ENCODE peak calls at places on chromosomes 1 and 21, in seven cellular contexts. I, D, U, H, M, L and A are unnamed samples.

GRCh38 chr1:24754229-24754628 is 9.0 kb downstream of the CLIC4 start:
- DNase-seq in L (no peak), D (no peak), M (no peak), I (no peak), H (no peak), U (no peak), A (no peak)

GRCh38 chr1:70890408-70890807 is 157.2 kb downstream of the PTGER3 start:
- DNase-seq in L (no peak), D (no peak), I (no peak), U (no peak), M (no peak), H (no peak), A (no peak)

GRCh38 chr1:14939527-14940284 is 213.8 kb upstream of the TMEM51 start:
- DNase-seq in M (peak), H (no peak), U (no peak), D (no peak), L (no peak), I (no peak), A (no peak)

GRCh38 chr1:103353391-103353790 is 172.1 kb upstream of the RNPC3 start:
- DNase-seq in L (no peak), I (no peak), D (no peak), U (no peak), M (no peak), H (no peak), A (no peak)

GRCh38 chr1:97920275-97920831 is 481 bp downstream of the DPYD start:
- DNase-seq in D (no peak), U (no peak), H (no peak), I (no peak), M (peak), L (no peak), A (no peak)

GRCh38 chr1:69533343-69533742 is 34.4 kb upstream of the LRRC7 start:
- DNase-seq in I (no peak), L (no peak), M (no peak), H (no peak), U (no peak), D (no peak), A (peak)

GRCh38 chr1:231383159-231383855 is 38.8 kb downstream of the EGLN1 start:
- DNase-seq in M (no peak), I (no peak), U (no peak), D (no peak), L (no peak), H (no peak), A (no peak)

GRCh38 chr1:39926820-39927219 is 25.1 kb upstream of the MYCL start:
- DNase-seq in H (no peak), L (no peak), D (no peak), U (no peak), M (no peak), I (no peak), A (no peak)

GRCh38 chr1:91569411-91570104 is 68.9 kb downstream of the CDC7 start:
- DNase-seq in U (peak), I (peak), H (peak), D (no peak), L (peak), M (peak), A (no peak)

GRCh38 chr21:22314963-22315362 is 1316.8 kb downstream of the NCAM2 start:
- DNase-seq in M (no peak), L (no peak), I (no peak), D (no peak), H (no peak), U (no peak), A (no peak)

GRCh38 chr1:234458352-234459027 is 20.5 kb downstream of the TARBP1 start:
- DNase-seq in L (no peak), D (no peak), I (no peak), U (no peak), H (no peak), M (no peak), A (peak)

GRCh38 chr1:239169276-239169675 is 217.1 kb upstream of the CHRM3 start:
- DNase-seq in L (no peak), M (no peak), D (no peak), I (no peak), U (no peak), H (no peak), A (no peak)

GRCh38 chr21:41254090-41254700 is 62.4 kb upstream of the FAM3B start:
- DNase-seq in U (no peak), I (no peak), L (no peak), M (no peak), H (no peak), D (no peak), A (no peak)

GRCh38 chr1:235366286-235366685 is 941 bp upstream of the TBCE start:
- DNase-seq in I (no peak), H (no peak), D (no peak), M (no peak), L (no peak), U (no peak), A (no peak)

GRCh38 chr1:221680085-221680484 is 61.8 kb downstream of the DUSP10 start:
- DNase-seq in M (no peak), H (no peak), D (no peak), U (no peak), L (no peak), I (no peak), A (no peak)

DNA sequence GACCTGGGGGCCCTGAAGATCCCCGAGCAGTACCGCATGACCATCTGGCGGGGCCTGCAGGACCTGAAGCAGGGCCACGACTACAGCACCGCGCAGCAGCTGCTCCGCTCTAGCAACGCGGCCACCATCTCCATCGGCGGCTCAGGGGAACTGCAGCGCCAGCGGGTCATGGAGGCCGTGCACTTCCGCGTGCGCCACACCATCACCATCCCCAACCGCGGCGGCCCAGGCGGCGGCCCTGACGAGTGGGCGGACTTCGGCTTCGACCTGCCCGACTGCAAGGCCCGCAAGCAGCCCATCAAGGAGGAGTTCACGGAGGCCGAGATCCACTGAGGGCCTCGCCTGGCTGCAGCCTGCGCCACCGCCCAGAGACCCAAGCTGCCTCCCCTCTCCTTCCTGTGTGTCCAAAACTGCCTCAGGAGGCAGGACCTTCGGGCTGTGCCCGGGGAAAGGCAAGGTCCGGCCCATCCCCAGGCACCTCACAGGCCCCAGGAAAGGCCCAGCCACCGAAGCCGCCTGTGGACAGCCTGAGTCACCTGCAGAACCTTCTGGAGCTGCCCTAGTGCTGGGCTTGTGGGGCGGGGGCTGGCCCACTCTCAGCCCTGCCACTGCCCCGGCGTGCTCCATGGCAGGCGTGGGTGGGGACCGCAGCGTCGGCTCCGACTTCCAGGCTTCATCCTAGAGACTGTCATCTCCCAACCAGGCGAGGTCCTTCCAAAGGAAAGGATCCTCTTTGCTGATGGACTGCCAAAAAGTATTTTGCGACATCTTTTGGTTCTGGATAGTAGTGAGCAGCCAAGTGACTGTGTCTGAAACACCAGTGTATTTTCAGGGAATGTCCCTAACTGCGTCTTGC is 19.3 kb upstream of the CCDC27 start:
- DNase-seq in H (no peak), L (no peak), D (peak), M (no peak), I (no peak), U (no peak), A (no peak)
- H3K4me3 ChIP-seq in H (no peak), L (no peak), D (no peak), M (no peak), I (no peak), U (no peak), A (no peak)

GRCh38 chr21:39016740-39017315 is 166.4 kb downstream of the PSMG1 start:
- DNase-seq in D (no peak), M (no peak), I (no peak), U (peak), H (no peak), L (no peak), A (no peak)

GRCh38 chr21:39010629-39011404 is 172.4 kb downstream of the PSMG1 start:
- DNase-seq in M (no peak), I (no peak), H (no peak), U (peak), D (no peak), L (no peak), A (no peak)

GRCh38 chr21:39012314-39013230 is 170.7 kb downstream of the PSMG1 start:
- DNase-seq in U (peak), D (no peak), I (no peak), M (no peak), H (no peak), L (no peak), A (no peak)

GRCh38 chr21:39011911-39012310 is 171.3 kb downstream of the PSMG1 start:
- DNase-seq in M (no peak), H (no peak), I (no peak), U (peak), L (no peak), D (no peak), A (no peak)

GRCh38 chr21:39014751-39015150 is 168.5 kb downstream of the PSMG1 start:
- DNase-seq in U (no peak), M (peak), I (no peak), L (peak), D (no peak), H (no peak), A (no peak)
- H3K4me3 ChIP-seq in U (no peak), M (no peak), I (no peak), L (no peak), D (no peak), H (no peak), A (no peak)

GRCh38 chr1:42055061-42055460 is 98.1 kb upstream of the GUCA2B start:
- DNase-seq in H (no peak), I (no peak), M (no peak), U (no peak), L (no peak), D (no peak), A (no peak)
- H3K4me3 ChIP-seq in H (no peak), I (no peak), M (no peak), U (no peak), L (no peak), D (no peak), A (no peak)

GRCh38 chr1:170663441-170664282 is at the start of gene PRRX1:
- DNase-seq in U (no peak), L (no peak), I (peak), H (no peak), D (no peak), M (peak), A (no peak)

GRCh38 chr1:170664828-170665617 is 1.1 kb downstream of the PRRX1 start:
- DNase-seq in L (no peak), H (no peak), M (peak), U (peak), I (peak), D (no peak), A (no peak)

GRCh38 chr1:170664283-170664827 is 424 bp downstream of the PRRX1 start:
- DNase-seq in U (no peak), I (peak), M (no peak), D (no peak), L (no peak), H (no peak), A (no peak)

GRCh38 chr1:170666661-170667060 is 2.7 kb downstream of the PRRX1 start:
- DNase-seq in H (no peak), D (no peak), L (no peak), M (no peak), U (no peak), I (peak), A (no peak)

DNA sequence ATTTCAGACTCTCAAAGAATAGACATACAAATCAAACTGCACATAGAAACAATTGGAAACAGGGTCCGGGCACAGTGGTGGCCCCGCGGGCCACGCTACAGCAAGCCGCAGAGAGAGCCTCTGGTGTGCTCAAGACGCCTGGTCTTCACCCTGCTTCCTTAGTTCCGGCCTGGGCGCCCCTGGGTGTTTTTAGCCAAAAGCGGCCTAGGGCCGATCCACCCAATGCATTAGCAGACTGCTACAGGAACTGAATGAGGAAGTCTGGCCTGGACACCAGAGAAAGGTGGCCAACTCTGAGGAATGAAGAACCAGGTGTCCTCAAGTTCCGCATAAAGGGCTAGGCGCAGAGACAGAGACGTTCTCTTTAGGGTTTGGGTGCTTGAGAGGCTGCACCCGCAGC is 1.7 kb downstream of the PRRX1 start:
- DNase-seq in D (no peak), I (peak), M (no peak), H (no peak), L (no peak), U (no peak), A (no peak)
- H3K4me3 ChIP-seq in D (no peak), I (peak), M (peak), H (no peak), L (peak), U (peak), A (no peak)

GRCh38 chr1:11158291-11158690 is 30.9 kb upstream of the ANGPTL7 start:
- DNase-seq in U (no peak), M (no peak), I (no peak), H (no peak), D (no peak), L (no peak), A (no peak)
- H3K4me3 ChIP-seq in U (no peak), M (peak), I (no peak), H (no peak), D (no peak), L (no peak), A (no peak)

DNA sequence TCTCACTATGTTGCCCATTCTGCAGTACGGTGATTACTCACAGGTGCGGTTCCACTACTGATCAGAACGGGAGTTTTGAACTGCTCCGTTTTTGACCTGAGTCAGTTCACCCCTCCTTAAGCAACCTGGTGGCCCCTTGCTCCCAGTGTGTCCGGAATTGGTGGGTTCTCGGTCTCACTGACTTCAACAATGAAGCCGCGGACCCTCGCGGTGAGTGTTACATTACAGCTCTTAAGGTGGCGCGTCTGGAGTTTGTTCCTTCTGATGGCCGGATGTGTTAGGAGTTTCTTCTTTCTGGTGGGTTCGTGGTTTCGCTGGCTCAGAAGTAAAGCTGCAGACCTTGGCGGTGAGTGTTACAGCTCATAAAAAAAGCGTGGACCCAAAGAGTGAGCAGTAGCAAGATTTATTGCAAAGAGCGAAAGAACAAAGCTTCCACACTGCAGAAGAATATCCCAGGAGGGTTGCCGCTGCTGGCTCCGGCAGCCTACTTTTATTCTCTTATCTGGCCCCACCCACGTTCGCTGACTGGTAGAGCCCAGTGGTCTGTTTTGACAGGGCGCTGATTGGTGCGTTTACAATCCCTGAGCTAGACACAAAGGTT is 17.6 kb upstream of the PARP1 start:
- DNase-seq in M (no peak), U (no peak), H (no peak), I (no peak), D (no peak), L (no peak), A (no peak)
- H3K4me3 ChIP-seq in M (no peak), U (no peak), H (no peak), I (no peak), D (peak), L (no peak), A (no peak)

DNA sequence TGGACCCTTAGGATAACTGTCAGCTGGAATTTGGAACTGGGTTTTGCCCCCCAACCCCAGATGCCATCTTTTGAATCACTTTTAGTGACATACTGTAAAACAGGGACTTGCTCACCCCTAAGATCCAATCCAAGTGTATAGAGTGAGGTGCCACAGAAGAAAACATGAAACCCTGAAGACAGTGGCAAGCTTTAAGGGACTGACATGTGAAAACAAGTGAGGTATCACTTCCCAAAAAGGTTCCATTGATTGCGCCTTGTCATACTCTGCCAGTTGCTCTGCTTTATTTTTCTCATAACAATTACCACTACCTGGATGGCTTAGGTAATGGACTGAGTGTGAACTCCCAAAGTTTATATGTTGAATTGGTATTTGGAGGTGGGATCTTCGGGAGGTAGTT is 115.6 kb downstream of the CSMD2 start:
- DNase-seq in M (no peak), H (no peak), D (no peak), I (no peak), U (no peak), L (no peak), A (no peak)
- H3K4me3 ChIP-seq in M (no peak), H (no peak), D (no peak), I (no peak), U (no peak), L (no peak), A (no peak)

GRCh38 chr1:2502661-2503553 is 23.5 kb downstream of the PANK4 start:
- DNase-seq in M (no peak), L (no peak), H (no peak), I (no peak), D (no peak), U (no peak), A (no peak)
- H3K4me3 ChIP-seq in M (no peak), L (no peak), H (no peak), I (no peak), D (no peak), U (no peak), A (no peak)

GRCh38 chr1:9234223-9235122 is at the start of gene H6PD:
- DNase-seq in H (peak), U (peak), D (peak), I (peak), M (peak), L (no peak), A (no peak)

GRCh38 chr1:9235123-9235513 is 544 bp downstream of the H6PD start:
- DNase-seq in H (no peak), L (no peak), M (peak), I (no peak), U (no peak), D (no peak), A (no peak)

GRCh38 chr1:9233241-9233941 is 1.2 kb upstream of the H6PD start:
- DNase-seq in L (no peak), U (peak), I (peak), M (peak), H (no peak), D (no peak), A (no peak)

GRCh38 chr1:9235560-9235959 is 986 bp downstream of the H6PD start:
- DNase-seq in M (no peak), D (no peak), I (no peak), H (no peak), U (no peak), L (no peak), A (no peak)

GRCh38 chr1:9233942-9234222 is 692 bp upstream of the H6PD start:
- DNase-seq in M (no peak), H (no peak), D (no peak), L (no peak), I (no peak), U (no peak), A (no peak)
- H3K4me3 ChIP-seq in M (peak), H (peak), D (peak), L (no peak), I (peak), U (no peak), A (peak)

DNA sequence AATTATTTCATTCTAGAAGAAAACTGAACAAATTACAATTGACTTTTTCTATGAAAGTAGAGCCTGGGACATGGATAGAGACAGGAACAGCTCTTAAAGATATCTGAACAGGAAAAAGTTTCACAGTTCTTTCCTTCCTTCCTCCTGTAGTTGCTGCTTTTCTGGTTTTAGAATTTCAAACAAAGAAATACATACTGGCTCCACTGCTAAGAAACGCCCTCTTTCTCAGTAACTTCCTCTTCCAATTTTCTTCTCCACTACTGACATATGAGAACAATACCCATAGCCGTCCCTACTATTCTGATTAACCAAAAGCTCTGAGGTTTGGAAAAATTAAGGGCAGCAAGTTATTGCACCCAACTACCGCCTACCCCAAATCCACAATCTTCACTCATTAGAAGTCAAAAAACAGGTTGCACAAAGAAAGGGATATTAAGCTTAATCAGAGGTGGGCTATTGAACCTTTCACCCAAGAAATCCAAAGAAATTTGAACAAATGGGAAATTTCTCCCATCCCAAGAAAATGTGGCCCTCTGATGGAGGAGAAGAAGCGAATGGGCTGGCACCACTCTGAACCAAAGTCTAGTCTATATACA is 1.9 kb downstream of the WASF2 start:
- DNase-seq in D (no peak), L (no peak), U (no peak), M (peak), H (no peak), I (no peak), A (peak)
- H3K4me3 ChIP-seq in D (peak), L (peak), U (peak), M (peak), H (peak), I (peak), A (peak)